ENCODE peak calls at places on chromosomes 6 and 20, in five cellular contexts. One of them, this sample, is unnamed.

GRCh38 chr6:96522469-96523009 is 933 bp downstream of the UFL1 start:
- DNase-seq in K562: no peak
- DNase-seq in A549: peak; percentile 9
- DNase-seq in H1: no peak
- DNase-seq in HepG2: peak; percentile 22
- DNase-seq in this sample: peak; percentile 40

GRCh38 chr6:113405326-113406050 is 451.7 kb upstream of the MARCKS start:
- DNase-seq in H1: no peak
- DNase-seq in K562: no peak
- DNase-seq in HepG2: no peak
- DNase-seq in A549: no peak
- DNase-seq in this sample: no peak

GRCh38 chr20:44702776-44703175 is 12.4 kb upstream of the CCN5 start:
- DNase-seq in A549: no peak
- DNase-seq in HepG2: no peak
- DNase-seq in H1: no peak
- DNase-seq in K562: no peak
- DNase-seq in this sample: peak; percentile 94

GRCh38 chr6:18034798-18035202 is 47.4 kb upstream of the KIF13A start:
- DNase-seq in A549: peak; percentile 42
- DNase-seq in K562: peak; percentile 78
- DNase-seq in HepG2: peak; percentile 85
- DNase-seq in H1: no peak
- DNase-seq in this sample: no peak

GRCh38 chr20:20303742-20304141 is 64.2 kb upstream of the INSM1 start:
- DNase-seq in K562: no peak
- DNase-seq in H1: no peak
- DNase-seq in HepG2: no peak
- DNase-seq in A549: no peak
- DNase-seq in this sample: no peak

GRCh38 chr6:129893513-129894098 is 32.5 kb upstream of the TMEM244 start:
- DNase-seq in A549: peak; percentile 11
- DNase-seq in K562: peak; percentile 46
- DNase-seq in HepG2: no peak
- DNase-seq in H1: no peak
- DNase-seq in this sample: peak; percentile 58

GRCh38 chr20:33584976-33585375 is 77.2 kb upstream of the C20orf144 start:
- DNase-seq in K562: no peak
- DNase-seq in H1: no peak
- DNase-seq in A549: no peak
- DNase-seq in HepG2: no peak
- DNase-seq in this sample: no peak

GRCh38 chr6:51001399-51001798 is 182.7 kb downstream of the TFAP2B start:
- DNase-seq in H1: no peak
- DNase-seq in K562: no peak
- DNase-seq in A549: no peak
- DNase-seq in HepG2: no peak
- DNase-seq in this sample: no peak

GRCh38 chr20:32508775-32509119 is 76.4 kb downstream of the NOL4L start:
- DNase-seq in A549: no peak
- DNase-seq in H1: no peak
- DNase-seq in K562: no peak
- DNase-seq in HepG2: no peak
- DNase-seq in this sample: no peak

GRCh38 chr6:17971128-17972073 is 16.0 kb downstream of the KIF13A start:
- DNase-seq in HepG2: no peak
- DNase-seq in A549: peak; percentile 29
- DNase-seq in K562: peak; percentile 91
- DNase-seq in H1: no peak
- DNase-seq in this sample: peak; percentile 41

GRCh38 chr6:89793586-89793985 is 26.0 kb downstream of the MDN1 start:
- DNase-seq in K562: no peak
- DNase-seq in HepG2: no peak
- DNase-seq in H1: no peak
- DNase-seq in A549: no peak
- DNase-seq in this sample: no peak

GRCh38 chr20:48667889-48668413 is 159.8 kb downstream of the PREX1 start:
- DNase-seq in HepG2: peak; percentile 46
- DNase-seq in H1: no peak
- DNase-seq in K562: no peak
- DNase-seq in A549: no peak
- DNase-seq in this sample: peak; percentile 55

GRCh38 chr20:50713677-50714101 is 17.7 kb upstream of the PARD6B start:
- DNase-seq in H1: peak; percentile 56
- DNase-seq in A549: peak; percentile 56
- DNase-seq in K562: peak; percentile 75
- DNase-seq in HepG2: no peak
- DNase-seq in this sample: no peak

GRCh38 chr20:6921717-6922386 is 154.4 kb downstream of the BMP2 start:
- DNase-seq in A549: no peak
- DNase-seq in HepG2: no peak
- DNase-seq in K562: no peak
- DNase-seq in H1: no peak
- DNase-seq in this sample: no peak

GRCh38 chr6:111884068-111884467 is 10.8 kb upstream of the FYN start:
- DNase-seq in K562: no peak
- DNase-seq in H1: no peak
- DNase-seq in A549: no peak
- DNase-seq in HepG2: no peak
- DNase-seq in this sample: no peak

GRCh38 chr20:43541214-43541613 is 17.6 kb upstream of the SGK2 start:
- DNase-seq in H1: no peak
- DNase-seq in A549: no peak
- DNase-seq in K562: no peak
- DNase-seq in HepG2: no peak
- DNase-seq in this sample: no peak

GRCh38 chr20:20267685-20268429 is 100.0 kb upstream of the INSM1 start:
- DNase-seq in H1: no peak
- DNase-seq in HepG2: no peak
- DNase-seq in K562: no peak
- DNase-seq in A549: no peak
- DNase-seq in this sample: no peak

GRCh38 chr6:14066782-14067406 is 50.7 kb upstream of the CD83 start:
- DNase-seq in HepG2: peak; percentile 55
- DNase-seq in K562: peak; percentile 83
- DNase-seq in H1: no peak
- DNase-seq in A549: peak; percentile 65
- DNase-seq in this sample: peak; percentile 61

GRCh38 chr6:17446713-17447112 is 53.3 kb downstream of the CAP2 start:
- DNase-seq in K562: no peak
- DNase-seq in HepG2: no peak
- DNase-seq in H1: no peak
- DNase-seq in A549: no peak
- DNase-seq in this sample: no peak

GRCh38 chr20:52193133-52193532 is 1.6 kb upstream of the ZFP64 start:
- DNase-seq in A549: no peak
- DNase-seq in HepG2: no peak
- DNase-seq in H1: no peak
- DNase-seq in K562: no peak
- DNase-seq in this sample: no peak

GRCh38 chr20:8267009-8267408 is 134.9 kb downstream of the PLCB1 start:
- DNase-seq in K562: no peak
- DNase-seq in HepG2: no peak
- DNase-seq in H1: no peak
- DNase-seq in A549: no peak
- DNase-seq in this sample: no peak

GRCh38 chr6:100504786-100505737 is 40.3 kb upstream of the SIM1 start:
- DNase-seq in H1: no peak
- DNase-seq in HepG2: no peak
- DNase-seq in A549: peak; percentile 20
- DNase-seq in K562: no peak
- DNase-seq in this sample: peak; percentile 63

GRCh38 chr20:14963262-14963663 is 625.9 kb upstream of the FLRT3 start:
- DNase-seq in A549: peak; percentile 78
- DNase-seq in HepG2: peak; percentile 35
- DNase-seq in H1: no peak
- DNase-seq in K562: no peak
- DNase-seq in this sample: peak; percentile 90

GRCh38 chr6:105835373-105835772 is 250.8 kb upstream of the PRDM1 start:
- DNase-seq in A549: peak; percentile 53
- DNase-seq in K562: peak; percentile 79
- DNase-seq in HepG2: peak; percentile 31
- DNase-seq in H1: peak; percentile 56
- DNase-seq in this sample: peak; percentile 6

GRCh38 chr20:48025061-48025515 is 239.8 kb upstream of the SULF2 start:
- DNase-seq in K562: no peak
- DNase-seq in A549: no peak
- DNase-seq in HepG2: no peak
- DNase-seq in H1: peak; percentile 51
- DNase-seq in this sample: no peak

GRCh38 chr6:3259491-3259958 is 778 bp downstream of the PSMG4 start:
- DNase-seq in A549: peak; percentile 40
- DNase-seq in K562: peak; percentile 67
- DNase-seq in HepG2: peak; percentile 36
- DNase-seq in H1: no peak
- DNase-seq in this sample: peak; percentile 50

GRCh38 chr6:45327956-45328522 is at the start of gene RUNX2:
- DNase-seq in K562: no peak
- DNase-seq in A549: no peak
- DNase-seq in HepG2: no peak
- DNase-seq in H1: no peak
- DNase-seq in this sample: no peak

GRCh38 chr6:151392429-151392828 is 1.1 kb upstream of the ZBTB2 start:
- DNase-seq in H1: no peak
- DNase-seq in A549: no peak
- DNase-seq in HepG2: no peak
- DNase-seq in K562: no peak
- DNase-seq in this sample: no peak

GRCh38 chr6:144344651-144345050 is 59.5 kb downstream of the UTRN start:
- DNase-seq in K562: no peak
- DNase-seq in A549: no peak
- DNase-seq in HepG2: no peak
- DNase-seq in H1: no peak
- DNase-seq in this sample: no peak

GRCh38 chr6:87922947-87923330 is 124.7 kb upstream of the SPACA1 start:
- DNase-seq in A549: no peak
- DNase-seq in H1: no peak
- DNase-seq in HepG2: no peak
- DNase-seq in K562: no peak
- DNase-seq in this sample: no peak
- TF ChIP-seq JUN in A549: no peak
- TF ChIP-seq JUN in H1: no peak
- TF ChIP-seq JUN in HepG2: no peak
- TF ChIP-seq JUN in K562: no peak
- TF ChIP-seq JUN in this sample: no peak

DNA sequence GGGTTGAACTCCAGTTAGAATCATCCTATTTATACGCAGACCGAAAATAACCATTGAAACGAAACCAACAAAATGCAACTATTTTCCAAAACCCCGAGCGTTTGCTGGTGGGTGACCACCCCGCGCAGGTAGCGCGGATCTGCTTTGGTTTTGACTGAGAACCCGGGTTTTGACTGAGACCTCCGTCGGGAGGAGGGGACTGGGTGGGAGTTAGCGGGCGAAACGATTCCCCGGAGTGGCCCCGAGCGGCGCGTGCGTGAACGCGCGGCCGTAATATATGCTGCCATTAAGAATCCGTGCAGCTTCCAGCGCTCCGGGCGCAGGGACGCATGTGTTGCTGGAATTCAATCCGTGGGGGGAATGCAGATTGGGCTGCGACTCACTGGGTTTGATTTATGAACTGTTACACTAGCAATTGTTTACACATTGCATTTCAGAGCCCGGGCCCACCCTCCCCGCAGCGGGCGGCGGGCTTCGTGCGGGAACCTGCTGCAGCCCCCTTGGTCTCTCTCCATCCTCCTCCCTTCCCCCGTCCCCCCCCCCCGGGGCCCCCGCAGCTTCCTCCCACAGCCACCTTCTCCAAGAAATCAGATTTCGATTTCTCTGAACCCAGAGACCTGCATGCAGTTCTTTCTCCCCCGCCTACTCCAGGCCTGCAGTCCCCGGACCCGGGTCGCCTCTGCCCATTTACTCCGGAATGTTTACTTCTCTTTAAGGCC is 9.9 kb downstream of the NRN1 start:
- DNase-seq in A549: no peak
- DNase-seq in K562: no peak
- DNase-seq in H1: peak; percentile 72
- DNase-seq in HepG2: no peak
- DNase-seq in this sample: peak; percentile 59
- H3K27ac ChIP-seq in A549: no peak overlapping the region
- H3K27ac ChIP-seq in K562: no peak overlapping the region
- H3K27ac ChIP-seq in H1: no peak overlapping the region
- H3K27ac ChIP-seq in HepG2: no peak overlapping the region
- H3K27ac ChIP-seq in this sample: peak overlapping the region; percentile 32

DNA sequence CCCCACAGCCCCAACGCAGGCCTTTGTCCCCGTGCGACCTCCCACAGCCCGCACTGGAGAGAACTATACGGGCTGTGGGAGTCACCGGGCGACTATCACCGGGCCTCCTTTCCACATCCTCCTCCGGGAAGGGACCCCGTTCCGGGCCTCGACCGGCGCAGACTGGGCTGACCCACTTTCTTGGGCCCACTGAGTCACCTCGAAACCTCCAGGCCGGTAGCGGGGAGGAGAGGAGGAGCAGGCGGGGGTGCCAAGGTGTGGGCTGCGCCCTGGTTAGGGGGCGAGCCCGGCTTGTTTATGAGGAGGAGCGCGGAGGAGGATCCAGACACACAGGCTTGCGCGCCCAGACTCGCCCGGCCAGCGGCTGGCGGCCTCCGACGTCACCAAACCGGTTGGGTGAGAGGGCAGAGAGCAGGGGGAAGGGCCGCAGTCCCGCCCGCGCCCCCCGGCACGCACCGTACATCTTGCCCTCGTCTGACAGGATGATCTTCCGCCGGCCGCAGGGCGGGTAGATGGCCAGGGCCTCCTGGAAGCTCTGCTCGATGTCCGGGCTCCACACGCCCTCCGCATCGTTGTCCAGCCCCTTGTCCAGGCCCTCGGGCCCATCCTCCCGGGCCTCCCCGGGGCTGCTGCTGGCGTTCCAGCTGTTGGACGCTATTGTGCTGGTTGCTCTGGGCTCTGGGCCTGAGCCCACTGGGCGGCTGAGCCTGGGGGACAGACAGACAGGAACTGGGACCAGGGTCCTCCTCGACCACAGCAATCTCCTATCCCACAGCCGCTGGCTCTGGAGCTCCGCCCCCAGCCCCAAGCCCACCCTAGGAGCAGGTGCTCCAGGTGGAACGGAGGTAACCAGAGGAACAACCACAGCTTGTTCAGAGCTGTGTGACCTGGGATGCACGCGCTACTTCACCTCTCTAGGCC is 10.6 kb downstream of the TEAD3 start:
- DNase-seq in A549: no peak
- DNase-seq in H1: peak; percentile 95
- DNase-seq in K562: no peak
- DNase-seq in HepG2: no peak
- DNase-seq in this sample: no peak
- TF ChIP-seq JUN in A549: no peak
- TF ChIP-seq JUN in H1: no peak
- TF ChIP-seq JUN in K562: no peak
- TF ChIP-seq JUN in HepG2: no peak
- TF ChIP-seq JUN in this sample: no peak

DNA sequence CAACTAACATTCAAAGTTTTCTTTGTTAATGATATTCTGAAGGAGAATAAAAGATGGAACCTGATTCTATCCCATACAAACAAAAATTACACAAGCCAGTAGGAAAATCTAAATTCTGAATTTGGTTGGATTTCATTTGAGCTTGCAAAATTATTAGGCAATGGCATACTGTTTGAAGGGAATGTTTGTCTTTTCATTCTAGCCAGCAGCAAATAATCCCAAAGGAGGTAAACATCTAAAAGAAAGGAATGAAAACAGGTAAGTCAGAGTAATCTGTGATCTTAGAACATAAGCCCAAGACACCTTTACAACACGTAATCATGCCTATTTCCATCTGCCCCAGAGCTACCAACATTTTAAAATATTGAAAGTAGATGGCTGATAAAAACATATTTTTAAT is 482.1 kb upstream of the CITED2 start:
- DNase-seq in HepG2: no peak
- DNase-seq in H1: no peak
- DNase-seq in A549: no peak
- DNase-seq in K562: no peak
- DNase-seq in this sample: no peak
- H3K27ac ChIP-seq in HepG2: no peak overlapping the region
- H3K27ac ChIP-seq in H1: no peak overlapping the region
- H3K27ac ChIP-seq in A549: no peak overlapping the region
- H3K27ac ChIP-seq in K562: no peak overlapping the region
- H3K27ac ChIP-seq in this sample: no peak overlapping the region

This sample was measured in endothelial cell of umbilical vein.